ENCODE peak calls at places on chromosome 9, in four cellular contexts. I, G, O and J are unnamed samples.

GRCh38 chr9:86069206-86069869 is 30.0 kb downstream of the GOLM1 start:
- DNase-seq in O (no peak), I (peak; percentile 13), G (no peak), J (no peak)

GRCh38 chr9:137683307-137683864 is 64.6 kb downstream of the EHMT1 start:
- DNase-seq in G (no peak), I (no peak), O (no peak), J (no peak)

GRCh38 chr9:3746296-3747275 is 220.8 kb upstream of the RFX3 start:
- DNase-seq in G (no peak), O (peak; percentile 79), I (no peak), J (peak; percentile 89)

GRCh38 chr9:127707766-127708165 is 978 bp downstream of the CFAP157 start:
- DNase-seq in G (no peak), O (no peak), I (peak; percentile 58), J (no peak)

GRCh38 chr9:115494958-115495690 is 377.2 kb upstream of the TNC start:
- DNase-seq in I (peak; percentile 82), G (no peak), O (peak; percentile 42), J (peak; percentile 8)

GRCh38 chr9:15416880-15417279 is 5.8 kb upstream of the SNAPC3 start:
- DNase-seq in O (peak; percentile 49), I (peak; percentile 81), G (no peak), J (peak; percentile 65)

GRCh38 chr9:97845130-97845529 is 7.9 kb upstream of the FOXE1 start:
- DNase-seq in I (no peak), G (no peak), O (no peak), J (peak; percentile 22)

GRCh38 chr9:133955821-133956411 is 36.2 kb downstream of the VAV2 start:
- DNase-seq in G (peak; percentile 47), O (peak; percentile 71), I (peak; percentile 82), J (peak; percentile 47)

GRCh38 chr9:114911167-114911821 is 19.1 kb downstream of the TNFSF8 start:
- DNase-seq in O (peak; percentile 65), G (peak; percentile 51), I (peak; percentile 82), J (peak; percentile 51)

GRCh38 chr9:100167176-100167575 is 68.1 kb downstream of the INVS start:
- DNase-seq in I (no peak), G (no peak), O (peak; percentile 11), J (peak; percentile 26)

GRCh38 chr9:2810424-2811075 is 33.3 kb downstream of the PUM3 start:
- DNase-seq in O (peak; percentile 30), G (no peak), I (peak; percentile 69), J (no peak)

GRCh38 chr9:113389451-113389850 is 11.6 kb downstream of the ALAD start:
- DNase-seq in G (no peak), O (no peak), I (no peak), J (no peak)

GRCh38 chr9:112443200-112443599 is 43.4 kb upstream of the KIAA1958 start:
- DNase-seq in I (peak; percentile 7), O (peak; percentile 28), G (no peak), J (peak; percentile 15)

GRCh38 chr9:101409079-101409477 is 10.4 kb downstream of the ZNF189 start:
- DNase-seq in I (peak; percentile 51), O (peak; percentile 4), G (no peak), J (peak; percentile 20)

GRCh38 chr9:97980918-97981827 is 2.0 kb upstream of the ANP32B start:
- DNase-seq in I (peak; percentile 19), O (no peak), G (no peak), J (no peak)

GRCh38 chr9:73230257-73230656 is 78.6 kb downstream of the ANXA1 start:
- DNase-seq in G (no peak), I (no peak), O (no peak), J (no peak)

GRCh38 chr9:100700689-100701318 is 122.9 kb downstream of the CAVIN4 start:
- DNase-seq in G (peak; percentile 20), O (no peak), I (peak; percentile 67), J (peak; percentile 9)

GRCh38 chr9:127180457-127181314 is 58.3 kb upstream of the ANGPTL2 start:
- DNase-seq in I (no peak), G (no peak), O (no peak), J (no peak)

GRCh38 chr9:113160571-113160970 is 9.8 kb downstream of the SLC31A2 start:
- DNase-seq in G (no peak), I (peak; percentile 75), O (no peak), J (no peak)

GRCh38 chr9:103713631-103714030 is 380.5 kb upstream of the SMC2 start:
- DNase-seq in O (no peak), G (no peak), I (peak; percentile 31), J (no peak)

GRCh38 chr9:97502984-97503861 is 1.8 kb downstream of the TMOD1 start:
- DNase-seq in I (peak; percentile 79), G (no peak), O (no peak), J (no peak)

GRCh38 chr9:97140566-97140965 is 101.6 kb upstream of the CTSV start:
- DNase-seq in O (no peak), I (no peak), G (no peak), J (no peak)

GRCh38 chr9:127086771-127087170 is 35.7 kb downstream of the ANGPTL2 start:
- DNase-seq in O (no peak), I (no peak), G (no peak), J (no peak)

GRCh38 chr9:116494815-116495634 is 192.1 kb upstream of the TRIM32 start:
- DNase-seq in O (no peak), I (peak; percentile 61), G (no peak), J (no peak)

GRCh38 chr9:107039546-107039945 is 176.6 kb downstream of the ZNF462 start:
- DNase-seq in O (peak; percentile 23), G (no peak), I (no peak), J (peak; percentile 45)

GRCh38 chr9:34517185-34517584 is 5.6 kb downstream of the ENHO start:
- DNase-seq in O (no peak), I (no peak), G (no peak), J (no peak)

GRCh38 chr9:79220666-79221065 is 351.1 kb upstream of the TLE4 start:
- DNase-seq in O (peak; percentile 58), G (no peak), I (no peak), J (peak; percentile 75)

GRCh38 chr9:127979333-127980055 is 1.3 kb downstream of the EEIG1 start:
- DNase-seq in G (no peak), I (peak; percentile 83), O (peak; percentile 68), J (peak; percentile 29)

GRCh38 chr9:16572005-16572727 is 298.3 kb downstream of the BNC2 start:
- DNase-seq in G (peak; percentile 35), I (no peak), O (no peak), J (no peak)

DNA sequence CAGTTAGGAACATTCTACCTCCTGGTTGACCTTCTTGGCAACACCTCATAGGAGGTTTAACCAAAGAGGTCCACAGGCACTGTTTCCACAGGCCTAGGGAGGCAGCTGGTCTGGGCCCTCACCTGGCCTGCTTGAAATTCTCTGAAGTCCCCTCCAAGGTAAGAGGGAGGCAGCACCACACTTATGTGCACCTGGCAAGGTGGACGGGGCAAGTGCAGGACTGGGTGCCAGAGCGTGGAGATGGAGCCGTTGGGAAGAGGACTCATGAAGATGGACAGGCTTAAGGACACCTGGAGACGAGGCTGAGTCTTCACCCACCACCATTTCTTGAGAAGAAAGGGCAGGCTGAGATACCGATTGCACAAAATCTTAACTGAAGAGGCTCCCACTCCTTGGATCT is 6.6 kb upstream of the BARHL1 start:
- DNase-seq in O (no peak), I (no peak), G (no peak), J (no peak)
- H2BK15ac ChIP-seq in O (no peak overlapping the region), I (no peak overlapping the region), G (no peak overlapping the region), J (no peak overlapping the region)

GRCh38 chr9:93809204-93809940 is 145.8 kb downstream of the BARX1 start:
- DNase-seq in I (no peak), O (no peak), G (no peak), J (no peak)

GRCh38 chr9:93807166-93808013 is 147.8 kb downstream of the BARX1 start:
- DNase-seq in I (no peak), O (no peak), G (no peak), J (no peak)

GRCh38 chr9:93808115-93809029 is 146.8 kb downstream of the BARX1 start:
- DNase-seq in G (no peak), I (no peak), O (no peak), J (no peak)

GRCh38 chr9:93812410-93812668 is 142.8 kb downstream of the BARX1 start:
- DNase-seq in I (no peak), O (no peak), G (no peak), J (no peak)

DNA sequence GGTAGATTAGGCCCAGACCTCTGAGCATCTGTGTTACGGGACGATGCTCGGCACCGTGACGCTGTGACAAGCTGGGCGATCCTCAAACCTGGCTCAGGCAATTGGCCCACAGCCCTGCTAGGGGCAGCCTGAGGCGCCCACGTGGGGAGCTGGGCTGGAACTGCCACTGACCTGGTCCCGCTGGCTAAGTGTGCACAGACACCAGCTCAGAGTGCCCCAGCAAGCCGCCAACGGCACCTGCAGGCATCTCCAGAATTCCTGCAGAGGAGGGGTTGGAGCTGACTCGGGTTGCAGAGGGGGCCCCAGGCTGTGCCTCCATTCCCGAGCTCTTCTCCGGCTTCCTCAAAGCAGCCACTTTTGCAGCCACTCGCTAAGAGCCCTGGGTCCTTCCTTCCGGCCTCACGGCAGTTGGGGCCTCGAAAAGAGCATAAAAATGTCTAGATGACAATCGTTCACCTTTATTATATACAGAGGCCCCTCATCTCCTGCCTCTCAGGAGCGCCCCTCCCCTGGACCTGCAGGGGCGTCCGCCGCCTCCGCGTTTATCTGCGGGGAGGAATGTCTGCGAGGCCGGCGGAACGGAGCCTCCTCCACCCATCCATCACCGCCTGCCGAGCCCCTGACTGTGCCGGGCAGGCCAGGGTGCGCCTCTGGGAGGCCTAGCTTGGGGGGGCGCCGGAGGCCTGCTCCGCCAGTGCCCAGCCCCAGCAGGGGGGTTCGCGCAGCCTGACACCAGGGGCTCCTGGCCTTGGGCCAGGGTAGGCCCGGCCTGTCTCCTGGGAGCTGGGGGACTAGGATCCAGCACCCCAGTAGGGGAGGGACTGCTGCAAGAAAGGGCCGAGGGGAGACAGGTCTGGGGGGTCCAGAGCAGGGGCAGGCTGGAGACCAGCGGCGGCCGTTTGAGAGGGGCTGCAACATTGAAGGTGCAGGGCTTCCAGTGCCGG is 144.9 kb downstream of the BARX1 start:
- DNase-seq in O (no peak), I (peak; percentile 40), G (no peak), J (no peak)
- H2BK15ac ChIP-seq in O (no peak overlapping the region), I (no peak overlapping the region), G (peak overlapping the region; percentile 41), J (no peak overlapping the region)

GRCh38 chr9:122116040-122116439 is 22.9 kb upstream of the TTLL11 start:
- DNase-seq in G (no peak), I (peak; percentile 84), O (no peak), J (no peak)
- H2BK15ac ChIP-seq in G (peak overlapping the region; percentile 83), I (no peak overlapping the region), O (no peak overlapping the region), J (no peak overlapping the region)

GRCh38 chr9:125706661-125707539 is at the start of gene MAPKAP1:
- DNase-seq in G (peak; percentile 90), I (peak; percentile 98), O (peak; percentile 96), J (peak; percentile 95)
- H2BK15ac ChIP-seq in G (peak within 1 kb of the TSS; percentile 8), I (no peak within 1 kb of the TSS), O (peak within 1 kb of the TSS; percentile 80), J (peak within 1 kb of the TSS; percentile 63)

DNA sequence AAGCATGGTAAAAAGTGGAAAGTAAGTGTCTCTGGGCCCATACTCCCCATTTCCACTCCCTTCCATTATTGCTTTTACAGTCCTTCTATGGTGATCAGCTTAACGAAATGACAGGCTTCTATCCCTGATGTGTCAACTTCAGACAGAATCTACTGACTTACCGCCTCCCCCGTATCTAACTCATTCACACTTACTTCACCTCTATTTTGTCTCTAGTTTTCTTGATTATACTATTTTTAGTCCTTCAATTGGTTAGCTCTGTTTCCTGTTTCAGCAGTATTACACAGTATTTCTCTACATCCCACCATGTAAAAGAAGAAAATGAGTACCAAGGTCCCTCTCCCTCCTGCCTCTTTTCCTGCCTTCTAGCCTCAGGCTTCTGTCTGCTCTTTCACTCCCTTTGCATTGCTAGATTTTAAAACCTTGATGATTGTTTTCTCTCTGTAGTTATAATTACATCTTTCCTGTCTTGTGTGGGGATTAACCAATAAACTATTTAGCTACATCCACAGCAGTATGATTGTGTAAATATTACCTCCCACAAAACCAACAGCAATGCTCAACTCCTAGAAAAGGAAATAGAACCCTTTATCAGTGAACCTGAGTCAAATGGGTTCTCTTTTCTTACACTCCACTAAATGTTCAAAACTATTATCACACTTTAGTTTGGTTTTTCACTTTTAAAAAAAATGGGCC is 53.4 kb downstream of the GNAQ start:
- DNase-seq in I (no peak), O (no peak), G (no peak), J (no peak)
- H2BK15ac ChIP-seq in I (no peak overlapping the region), O (no peak overlapping the region), G (no peak overlapping the region), J (no peak overlapping the region)